ENCODE peak calls at places on chromosomes 7 and 10, in four cellular contexts. One of them, this sample, is unnamed.
A peak's percentile ranks its signal among the peaks of the same experiment; 100 is the strongest.

GRCh38 chr10:12566161-12567115 is 217.1 kb downstream of the CAMK1D start:
- DNase-seq in tibial nerve: no peak
- DNase-seq in thoracic aorta: no peak
- DNase-seq in breast epithelium: no peak
- DNase-seq in this sample: no peak

GRCh38 chr7:21543528-21544302 is 876 bp downstream of the DNAH11 start:
- DNase-seq in tibial nerve: no peak
- DNase-seq in thoracic aorta: no peak
- DNase-seq in breast epithelium: no peak
- DNase-seq in this sample: peak; percentile 18

GRCh38 chr7:69450436-69450835 is 147.8 kb upstream of the AUTS2 start:
- DNase-seq in tibial nerve: no peak
- DNase-seq in thoracic aorta: no peak
- DNase-seq in breast epithelium: no peak
- DNase-seq in this sample: no peak

GRCh38 chr7:141094336-141095070 is 20.6 kb downstream of the TMEM178B start:
- DNase-seq in tibial nerve: no peak
- DNase-seq in thoracic aorta: no peak
- DNase-seq in breast epithelium: no peak
- DNase-seq in this sample: no peak

GRCh38 chr7:36406156-36406555 is 16.5 kb downstream of the ANLN start:
- DNase-seq in tibial nerve: no peak
- DNase-seq in thoracic aorta: no peak
- DNase-seq in breast epithelium: no peak
- DNase-seq in this sample: no peak

GRCh38 chr7:66150471-66150870 is 35.8 kb downstream of the CRCP start:
- DNase-seq in tibial nerve: peak; percentile 48
- DNase-seq in thoracic aorta: no peak
- DNase-seq in breast epithelium: no peak
- DNase-seq in this sample: no peak

GRCh38 chr7:90322837-90323236 is 1.7 kb upstream of the FAM237B start:
- DNase-seq in tibial nerve: no peak
- DNase-seq in thoracic aorta: no peak
- DNase-seq in breast epithelium: no peak
- DNase-seq in this sample: no peak

GRCh38 chr7:138468244-138469123 is 8.4 kb downstream of the TRIM24 start:
- DNase-seq in tibial nerve: no peak
- DNase-seq in thoracic aorta: no peak
- DNase-seq in breast epithelium: no peak
- DNase-seq in this sample: no peak

GRCh38 chr7:69717221-69717620 is 118.9 kb downstream of the AUTS2 start:
- DNase-seq in tibial nerve: no peak
- DNase-seq in thoracic aorta: no peak
- DNase-seq in breast epithelium: no peak
- DNase-seq in this sample: no peak

GRCh38 chr10:99172130-99172738 is 63.4 kb downstream of the HPSE2 start:
- DNase-seq in tibial nerve: no peak
- DNase-seq in thoracic aorta: no peak
- DNase-seq in breast epithelium: no peak
- DNase-seq in this sample: peak; percentile 67

GRCh38 chr7:65477326-65477725 is 103.7 kb downstream of the ZNF92 start:
- DNase-seq in tibial nerve: no peak
- DNase-seq in thoracic aorta: no peak
- DNase-seq in breast epithelium: no peak
- DNase-seq in this sample: peak; percentile 25

GRCh38 chr10:90817173-90817889 is 40.5 kb downstream of the HTR7 start:
- DNase-seq in tibial nerve: no peak
- DNase-seq in thoracic aorta: no peak
- DNase-seq in breast epithelium: no peak
- DNase-seq in this sample: peak; percentile 80

GRCh38 chr10:90818736-90819135 is 39.1 kb downstream of the HTR7 start:
- DNase-seq in tibial nerve: no peak
- DNase-seq in thoracic aorta: no peak
- DNase-seq in breast epithelium: no peak
- DNase-seq in this sample: no peak

GRCh38 chr10:90822508-90822907 is 35.3 kb downstream of the HTR7 start:
- DNase-seq in tibial nerve: no peak
- DNase-seq in thoracic aorta: no peak
- DNase-seq in breast epithelium: no peak
- DNase-seq in this sample: no peak
- TF ChIP-seq CTCF in tibial nerve: no peak
- TF ChIP-seq CTCF in thoracic aorta: no peak
- TF ChIP-seq CTCF in breast epithelium: no peak
- TF ChIP-seq CTCF in this sample: no peak

GRCh38 chr10:109974509-109975191 is 33.1 kb upstream of the ADD3 start:
- DNase-seq in tibial nerve: no peak
- DNase-seq in thoracic aorta: no peak
- DNase-seq in breast epithelium: no peak
- DNase-seq in this sample: no peak
- H3K27ac ChIP-seq in tibial nerve: no peak overlapping the region
- H3K27ac ChIP-seq in thoracic aorta: no peak overlapping the region
- H3K27ac ChIP-seq in breast epithelium: no peak overlapping the region
- H3K27ac ChIP-seq in this sample: no peak overlapping the region

GRCh38 chr7:100951172-100951571 is 1.8 kb downstream of the MUC3A start:
- DNase-seq in tibial nerve: no peak
- DNase-seq in thoracic aorta: no peak
- DNase-seq in breast epithelium: no peak
- DNase-seq in this sample: no peak
- TF ChIP-seq CTCF in tibial nerve: no peak
- TF ChIP-seq CTCF in thoracic aorta: no peak
- TF ChIP-seq CTCF in breast epithelium: no peak
- TF ChIP-seq CTCF in this sample: no peak

GRCh38 chr10:50538473-50539398 is 85.0 kb downstream of the SGMS1 start:
- DNase-seq in tibial nerve: no peak
- DNase-seq in thoracic aorta: no peak
- DNase-seq in breast epithelium: no peak
- DNase-seq in this sample: no peak
- H3K27ac ChIP-seq in tibial nerve: no peak overlapping the region
- H3K27ac ChIP-seq in thoracic aorta: no peak overlapping the region
- H3K27ac ChIP-seq in breast epithelium: peak overlapping the region; percentile 8
- H3K27ac ChIP-seq in this sample: no peak overlapping the region

GRCh38 chr10:79049931-79050895 is 18.6 kb upstream of the ZMIZ1 start:
- DNase-seq in tibial nerve: no peak
- DNase-seq in thoracic aorta: no peak
- DNase-seq in breast epithelium: peak; percentile 20
- DNase-seq in this sample: no peak
- TF ChIP-seq CTCF in tibial nerve: no peak
- TF ChIP-seq CTCF in thoracic aorta: no peak
- TF ChIP-seq CTCF in breast epithelium: no peak
- TF ChIP-seq CTCF in this sample: no peak

DNA sequence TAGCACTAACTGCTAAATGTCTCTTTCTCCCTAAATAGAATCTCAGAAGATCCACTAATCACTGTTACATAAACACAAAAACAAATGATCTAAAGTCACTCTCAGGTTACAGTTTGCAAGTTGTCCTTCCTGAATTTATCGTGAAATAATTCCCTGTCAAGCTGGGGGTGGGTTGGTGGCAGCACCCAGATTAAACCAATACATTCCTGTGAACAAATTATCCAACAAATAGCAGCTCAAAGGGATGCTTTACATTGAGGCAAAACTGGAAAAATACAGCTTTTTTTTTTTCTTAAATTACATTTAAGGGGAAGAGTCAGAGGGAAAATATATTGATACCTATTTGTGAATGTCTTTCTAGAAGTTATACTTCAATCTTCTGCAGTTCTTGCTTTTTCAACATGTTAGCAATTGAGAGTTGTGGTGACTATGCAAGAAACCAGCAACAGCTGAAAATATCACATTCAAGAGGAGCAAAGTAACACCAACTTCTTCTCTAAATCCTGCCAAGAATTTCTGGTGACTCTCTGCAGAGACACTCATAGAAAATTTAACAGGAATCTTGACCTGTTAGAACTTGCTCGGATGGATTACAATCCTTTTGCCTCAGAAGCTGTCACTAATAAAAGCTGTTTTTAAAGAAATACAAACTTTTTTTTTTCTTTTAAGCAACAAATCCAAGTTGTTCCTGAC is 18.9 kb downstream of the LMOD2 start:
- DNase-seq in tibial nerve: no peak
- DNase-seq in thoracic aorta: no peak
- DNase-seq in breast epithelium: no peak
- DNase-seq in this sample: peak; percentile 75
- H3K27ac ChIP-seq in tibial nerve: no peak overlapping the region
- H3K27ac ChIP-seq in thoracic aorta: no peak overlapping the region
- H3K27ac ChIP-seq in breast epithelium: peak overlapping the region; percentile 62
- H3K27ac ChIP-seq in this sample: no peak overlapping the region

GRCh38 chr7:101717986-101718746 is 89.1 kb upstream of the MYL10 start:
- DNase-seq in tibial nerve: no peak
- DNase-seq in thoracic aorta: no peak
- DNase-seq in breast epithelium: no peak
- DNase-seq in this sample: peak; percentile 36
- TF ChIP-seq CTCF in tibial nerve: no peak
- TF ChIP-seq CTCF in thoracic aorta: no peak
- TF ChIP-seq CTCF in breast epithelium: no peak
- TF ChIP-seq CTCF in this sample: no peak

GRCh38 chr7:20329389-20330175 is 1.1 kb upstream of the ITGB8 start:
- DNase-seq in tibial nerve: peak; percentile 40
- DNase-seq in thoracic aorta: no peak
- DNase-seq in breast epithelium: peak; percentile 78
- DNase-seq in this sample: peak; percentile 68

GRCh38 chr7:20331912-20332317 is 1.2 kb downstream of the ITGB8 start:
- DNase-seq in tibial nerve: no peak
- DNase-seq in thoracic aorta: no peak
- DNase-seq in breast epithelium: no peak
- DNase-seq in this sample: no peak

GRCh38 chr7:20330797-20331230 is at the start of gene ITGB8:
- DNase-seq in tibial nerve: no peak
- DNase-seq in thoracic aorta: no peak
- DNase-seq in breast epithelium: peak; percentile 66
- DNase-seq in this sample: peak; percentile 46

GRCh38 chr7:20330176-20330796 is 414 bp upstream of the ITGB8 start:
- DNase-seq in tibial nerve: peak; percentile 89
- DNase-seq in thoracic aorta: peak; percentile 83
- DNase-seq in breast epithelium: peak; percentile 89
- DNase-seq in this sample: peak; percentile 82

GRCh38 chr7:20331231-20331880 is 656 bp downstream of the ITGB8 start:
- DNase-seq in tibial nerve: peak; percentile 22
- DNase-seq in thoracic aorta: no peak
- DNase-seq in breast epithelium: peak; percentile 56
- DNase-seq in this sample: no peak
- H3K27ac ChIP-seq in tibial nerve: peak overlapping the region; percentile 95
- H3K27ac ChIP-seq in thoracic aorta: peak overlapping the region; percentile 86
- H3K27ac ChIP-seq in breast epithelium: peak overlapping the region; percentile 98
- H3K27ac ChIP-seq in this sample: peak overlapping the region; percentile 100

GRCh38 chr7:54541941-54542618 is at the start of gene VSTM2A:
- DNase-seq in tibial nerve: no peak
- DNase-seq in thoracic aorta: no peak
- DNase-seq in breast epithelium: no peak
- DNase-seq in this sample: peak; percentile 13
- TF ChIP-seq CTCF in tibial nerve: no peak
- TF ChIP-seq CTCF in thoracic aorta: no peak
- TF ChIP-seq CTCF in breast epithelium: no peak
- TF ChIP-seq CTCF in this sample: no peak

This sample was measured in RWPE1.